ENCODE peak calls at places on chromosomes 5 and 9, in four cellular contexts. K is ovary, W is IMR-90, V is heart left ventricle. H is an unnamed sample.

GRCh38 chr9:77752566-77752965 is 104.4 kb upstream of the GNA14 start:
- DNase-seq in K (no peak), W (peak), V (no peak), H (no peak)

GRCh38 chr5:134003957-134004625 is 684 bp downstream of the VDAC1 start:
- DNase-seq in K (peak), W (peak), V (peak), H (peak)

GRCh38 chr5:142191776-142192175 is 83.2 kb downstream of the NDFIP1 start:
- DNase-seq in K (no peak), W (no peak), V (no peak), H (no peak)

GRCh38 chr5:59760798-59761348 is 132.7 kb downstream of the PDE4D start:
- DNase-seq in K (no peak), W (peak), V (no peak), H (no peak)

GRCh38 chr5:1142886-1143669 is 31.2 kb upstream of the SLC12A7 start:
- DNase-seq in K (no peak), W (no peak), V (peak), H (no peak)

GRCh38 chr9:131578778-131579504 is 33.6 kb downstream of the PRRT1B start:
- DNase-seq in K (peak), W (no peak), V (no peak), H (peak)

GRCh38 chr5:16784088-16784487 is 152.0 kb downstream of the MYO10 start:
- DNase-seq in K (no peak), W (peak), V (no peak), H (no peak)

GRCh38 chr9:27019589-27019988 is 14.1 kb upstream of the LRRC19 start:
- DNase-seq in K (no peak), W (peak), V (no peak), H (no peak)

GRCh38 chr9:85536076-85536475 is 205.7 kb downstream of the AGTPBP1 start:
- DNase-seq in K (no peak), W (peak), V (peak), H (no peak)

GRCh38 chr5:1325191-1325741 is 19.6 kb downstream of the CLPTM1L start:
- DNase-seq in K (peak), W (no peak), V (peak), H (no peak)

GRCh38 chr5:2482778-2483177 is 268.7 kb downstream of the IRX2 start:
- DNase-seq in K (no peak), W (no peak), V (no peak), H (no peak)

GRCh38 chr5:174052636-174053035 is 7.1 kb downstream of the NSG2 start:
- DNase-seq in K (no peak), W (no peak), V (no peak), H (no peak)

GRCh38 chr9:21455320-21455719 is 15.1 kb downstream of the IFNA1 start:
- DNase-seq in K (no peak), W (peak), V (no peak), H (no peak)

GRCh38 chr9:100167912-100168775 is 69.1 kb downstream of the INVS start:
- DNase-seq in K (no peak), W (peak), V (no peak), H (no peak)

GRCh38 chr9:78035369-78035993 is 3.9 kb upstream of the GNAQ start:
- DNase-seq in K (peak), W (peak), V (peak), H (no peak)

GRCh38 chr5:22908129-22908528 is 55.0 kb upstream of the CDH12 start:
- DNase-seq in K (no peak), W (peak), V (no peak), H (no peak)

GRCh38 chr5:72108200-72109050 is 1.1 kb downstream of the MAP1B start:
- DNase-seq in K (peak), W (peak), V (peak), H (peak)

GRCh38 chr9:13648676-13649075 is 369.2 kb upstream of the MPDZ start:
- DNase-seq in K (no peak), W (no peak), V (no peak), H (no peak)

GRCh38 chr9:106745876-106746275 is 117.1 kb upstream of the ZNF462 start:
- DNase-seq in K (no peak), W (no peak), V (no peak), H (no peak)

DNA sequence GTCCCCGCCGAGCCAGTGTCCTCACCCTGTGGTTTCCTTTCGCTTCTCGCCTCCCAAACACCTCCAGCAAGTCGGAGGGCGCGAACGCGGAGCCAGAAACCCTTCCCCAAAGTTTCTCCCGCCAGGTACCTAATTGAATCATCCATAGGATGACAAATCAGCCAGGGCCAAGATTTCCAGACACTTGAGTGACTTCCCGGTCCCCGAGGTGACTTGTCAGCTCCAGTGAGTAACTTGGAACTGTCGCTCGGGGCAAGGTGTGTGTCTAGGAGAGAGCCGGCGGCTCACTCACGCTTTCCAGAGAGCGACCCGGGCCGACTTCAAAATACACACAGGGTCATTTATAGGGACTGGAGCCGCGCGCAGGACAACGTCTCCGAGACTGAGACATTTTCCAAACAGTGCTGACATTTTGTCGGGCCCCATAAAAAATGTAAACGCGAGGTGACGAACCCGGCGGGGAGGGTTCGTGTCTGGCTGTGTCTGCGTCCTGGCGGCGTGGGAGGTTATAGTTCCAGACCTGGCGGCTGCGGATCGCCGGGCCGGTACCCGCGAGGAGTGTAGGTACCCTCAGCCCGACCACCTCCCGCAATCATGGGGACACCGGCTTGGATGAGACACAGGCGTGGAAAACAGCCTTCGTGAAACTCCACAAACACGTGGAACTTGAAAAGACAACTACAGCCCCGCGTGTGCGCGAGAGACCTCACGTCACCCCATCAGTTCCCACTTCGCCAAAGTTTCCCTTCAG is 1.4 kb downstream of the GLIS3 start:
- DNase-seq in K (peak), W (peak), V (peak), H (peak)
- TF ChIP-seq CTCF in K (no peak), W (no peak), V (no peak), H (no peak)

GRCh38 chr5:34927785-34928184 is 1.6 kb upstream of the DNAJC21 start:
- DNase-seq in K (no peak), W (no peak), V (no peak), H (no peak)

GRCh38 chr5:34926318-34926888 is 3.0 kb upstream of the DNAJC21 start:
- DNase-seq in K (no peak), W (no peak), V (no peak), H (no peak)

GRCh38 chr5:34928267-34928666 is 1.1 kb upstream of the DNAJC21 start:
- DNase-seq in K (no peak), W (no peak), V (no peak), H (no peak)

GRCh38 chr5:34924462-34924765 is 4.9 kb upstream of the DNAJC21 start:
- DNase-seq in K (no peak), W (no peak), V (no peak), H (no peak)

DNA sequence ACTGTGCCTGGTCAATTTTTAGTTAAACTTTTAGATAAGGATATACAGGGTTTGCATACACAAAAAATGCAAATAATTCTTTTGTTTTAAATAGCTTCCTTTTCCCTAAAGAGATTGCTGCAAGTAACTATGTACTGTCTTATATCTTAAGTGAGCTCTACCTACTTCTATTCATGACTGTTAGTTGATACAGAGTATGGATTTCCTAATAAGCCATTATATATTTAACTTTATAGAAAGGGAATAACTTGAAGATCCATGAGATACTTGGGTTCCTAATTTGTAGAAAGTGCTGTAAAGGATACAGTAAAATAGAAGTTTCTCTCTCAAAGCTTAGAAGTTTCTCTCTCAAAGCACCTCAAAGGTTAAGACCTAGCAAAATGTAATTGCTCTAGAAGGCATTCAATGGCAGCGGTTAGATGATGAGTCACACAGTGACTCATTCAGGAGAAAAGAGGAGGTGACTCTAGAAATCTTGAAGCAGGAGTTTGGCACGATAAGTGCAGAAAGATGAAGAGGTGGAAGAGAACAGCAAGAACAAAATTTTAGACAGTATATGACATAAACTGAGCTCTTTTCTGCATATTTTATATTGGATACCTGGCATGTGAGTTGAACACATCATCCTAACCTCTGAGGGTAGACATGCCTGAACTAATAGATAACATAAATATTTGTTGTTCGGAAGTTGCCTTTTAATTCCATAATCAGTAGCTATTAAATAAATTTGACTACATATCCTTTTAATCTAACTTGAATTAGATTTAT is 5.5 kb upstream of the DNAJC21 start:
- DNase-seq in K (no peak), W (peak), V (no peak), H (no peak)
- TF ChIP-seq POLR2A in K (no peak), W (no peak), V (no peak), H (no peak)

GRCh38 chr5:180387798-180388197 is 34.7 kb upstream of the GFPT2 start:
- DNase-seq in K (no peak), W (no peak), V (no peak), H (no peak)

GRCh38 chr5:180391276-180391675 is 38.1 kb upstream of the GFPT2 start:
- DNase-seq in K (no peak), W (no peak), V (no peak), H (no peak)

GRCh38 chr5:180394031-180394636 is 41.0 kb upstream of the GFPT2 start:
- DNase-seq in K (no peak), W (no peak), V (no peak), H (no peak)

GRCh38 chr5:180390441-180391190 is 37.5 kb upstream of the GFPT2 start:
- DNase-seq in K (no peak), W (no peak), V (no peak), H (no peak)

GRCh38 chr5:180389252-180390101 is 36.3 kb upstream of the GFPT2 start:
- DNase-seq in K (no peak), W (no peak), V (peak), H (no peak)
- H3K27ac ChIP-seq in K (no peak), W (no peak), V (no peak), H (no peak)

GRCh38 chr5:74056789-74057164 is 430.8 kb downstream of the ARHGEF28 start:
- DNase-seq in K (no peak), W (peak), V (no peak), H (no peak)
- TF ChIP-seq CTCF in K (no peak), W (peak), V (peak), H (peak)

GRCh38 chr9:89374176-89374575 is 55.9 kb downstream of the SECISBP2 start:
- DNase-seq in K (no peak), W (peak), V (no peak), H (no peak)

GRCh38 chr9:89376741-89377140 is 58.4 kb downstream of the SECISBP2 start:
- DNase-seq in K (no peak), W (no peak), V (no peak), H (no peak)

GRCh38 chr9:89376286-89376685 is 58.0 kb downstream of the SECISBP2 start:
- DNase-seq in K (no peak), W (no peak), V (no peak), H (no peak)

GRCh38 chr9:89377411-89377810 is 59.1 kb downstream of the SECISBP2 start:
- DNase-seq in K (no peak), W (no peak), V (no peak), H (no peak)

GRCh38 chr9:89375181-89375760 is 57.0 kb downstream of the SECISBP2 start:
- DNase-seq in K (no peak), W (no peak), V (no peak), H (no peak)
- TF ChIP-seq POLR2A in K (no peak), W (no peak), V (no peak), H (no peak)